ENCODE peak calls at places on chromosomes 5 and 9, in five cellular contexts. O, Q, X, E and T are unnamed samples.

GRCh38 chr9:104774132-104774531 is 10.2 kb downstream of the NIPSNAP3B start:
- DNase-seq in Q (no peak), O (no peak), X (no peak), E (no peak), T (no peak)

GRCh38 chr5:40672440-40672839 is 7.3 kb upstream of the PTGER4 start:
- DNase-seq in O (no peak), Q (no peak), X (no peak), E (no peak), T (no peak)

GRCh38 chr9:133256686-133257091 is 18.3 kb downstream of the ABO start:
- DNase-seq in O (no peak), Q (no peak), X (peak), E (no peak), T (no peak)

GRCh38 chr5:106312360-106312759 is 1358.4 kb downstream of the EFNA5 start:
- DNase-seq in X (no peak), Q (no peak), E (no peak), O (no peak), T (no peak)

GRCh38 chr5:35854248-35854647 is 2.4 kb upstream of the IL7R start:
- DNase-seq in O (no peak), Q (peak), E (no peak), X (no peak), T (peak)

GRCh38 chr9:127661342-127661741 is 45.4 kb upstream of the CFAP157 start:
- DNase-seq in O (no peak), E (no peak), Q (no peak), X (no peak), T (no peak)

GRCh38 chr5:96335873-96336272 is 97.2 kb downstream of the PCSK1 start:
- DNase-seq in Q (no peak), E (no peak), X (no peak), O (no peak), T (no peak)

GRCh38 chr9:23621166-23621565 is 204.9 kb downstream of the ELAVL2 start:
- DNase-seq in E (no peak), O (no peak), Q (no peak), X (no peak), T (no peak)

GRCh38 chr9:91530829-91531228 is 107.2 kb upstream of the NFIL3 start:
- DNase-seq in O (no peak), X (no peak), E (no peak), Q (no peak), T (no peak)

GRCh38 chr9:72931437-72931836 is 21.4 kb downstream of the ALDH1A1 start:
- DNase-seq in E (no peak), X (no peak), O (no peak), Q (no peak), T (no peak)